ENCODE peak calls at places on chromosomes 16 and 17, in four cellular contexts. A, N, L and U are unnamed samples.

GRCh38 chr16:11587643-11588247 is 1.0 kb upstream of the LITAF start:
- DNase-seq in N (no peak), A (no peak), L (no peak), U (no peak)

GRCh38 chr17:43405861-43406260 is 7.1 kb downstream of the ARL4D start:
- DNase-seq in A (no peak), L (no peak), N (no peak), U (no peak)

GRCh38 chr16:86498661-86499493 is 11.4 kb upstream of the FOXF1 start:
- DNase-seq in A (no peak), N (no peak), L (no peak), U (no peak)

GRCh38 chr16:79788949-79789348 is 188.4 kb upstream of the MAF start:
- DNase-seq in A (no peak), N (no peak), L (no peak), U (no peak)

GRCh38 chr17:40218740-40219072 is 398 bp upstream of the WIPF2 start:
- DNase-seq in N (peak), L (peak), A (peak), U (peak)

GRCh38 chr17:42113293-42114069 is 967 bp upstream of the DHX58 start:
- DNase-seq in N (no peak), A (no peak), L (no peak), U (no peak)

GRCh38 chr16:48537909-48538745 is 71.9 kb downstream of the N4BP1 start:
- DNase-seq in A (peak), L (no peak), N (no peak), U (no peak)

GRCh38 chr17:29149431-29150064 is 30.6 kb downstream of the MYO18A start:
- DNase-seq in L (no peak), A (peak), N (no peak), U (peak)

GRCh38 chr17:15260376-15261062 is 4.6 kb downstream of the PMP22 start:
- DNase-seq in A (peak), N (peak), L (peak), U (no peak)

GRCh38 chr17:81990836-81991683 is 13.6 kb downstream of the ASPSCR1 start:
- DNase-seq in L (no peak), N (no peak), A (no peak), U (no peak)

GRCh38 chr16:7025616-7026190 is 306.9 kb upstream of the RBFOX1 start:
- DNase-seq in N (no peak), A (peak), L (peak), U (no peak)
- TF ChIP-seq CTCF in N (peak), A (peak), L (peak), U (no peak)

GRCh38 chr16:84959045-84959576 is 52.2 kb downstream of the ZDHHC7 start:
- DNase-seq in A (no peak), L (peak), N (no peak), U (no peak)
- TF ChIP-seq CTCF in A (no peak), L (peak), N (no peak), U (no peak)

GRCh38 chr16:51524555-51525373 is 373.7 kb upstream of the SALL1 start:
- DNase-seq in N (no peak), L (peak), A (peak), U (no peak)
- TF ChIP-seq CTCF in N (no peak), L (peak), A (no peak), U (no peak)

GRCh38 chr17:69607162-69607834 is 192.8 kb downstream of the MAP2K6 start:
- DNase-seq in N (no peak), A (peak), L (peak), U (no peak)
- TF ChIP-seq CTCF in N (peak), A (peak), L (peak), U (peak)

DNA sequence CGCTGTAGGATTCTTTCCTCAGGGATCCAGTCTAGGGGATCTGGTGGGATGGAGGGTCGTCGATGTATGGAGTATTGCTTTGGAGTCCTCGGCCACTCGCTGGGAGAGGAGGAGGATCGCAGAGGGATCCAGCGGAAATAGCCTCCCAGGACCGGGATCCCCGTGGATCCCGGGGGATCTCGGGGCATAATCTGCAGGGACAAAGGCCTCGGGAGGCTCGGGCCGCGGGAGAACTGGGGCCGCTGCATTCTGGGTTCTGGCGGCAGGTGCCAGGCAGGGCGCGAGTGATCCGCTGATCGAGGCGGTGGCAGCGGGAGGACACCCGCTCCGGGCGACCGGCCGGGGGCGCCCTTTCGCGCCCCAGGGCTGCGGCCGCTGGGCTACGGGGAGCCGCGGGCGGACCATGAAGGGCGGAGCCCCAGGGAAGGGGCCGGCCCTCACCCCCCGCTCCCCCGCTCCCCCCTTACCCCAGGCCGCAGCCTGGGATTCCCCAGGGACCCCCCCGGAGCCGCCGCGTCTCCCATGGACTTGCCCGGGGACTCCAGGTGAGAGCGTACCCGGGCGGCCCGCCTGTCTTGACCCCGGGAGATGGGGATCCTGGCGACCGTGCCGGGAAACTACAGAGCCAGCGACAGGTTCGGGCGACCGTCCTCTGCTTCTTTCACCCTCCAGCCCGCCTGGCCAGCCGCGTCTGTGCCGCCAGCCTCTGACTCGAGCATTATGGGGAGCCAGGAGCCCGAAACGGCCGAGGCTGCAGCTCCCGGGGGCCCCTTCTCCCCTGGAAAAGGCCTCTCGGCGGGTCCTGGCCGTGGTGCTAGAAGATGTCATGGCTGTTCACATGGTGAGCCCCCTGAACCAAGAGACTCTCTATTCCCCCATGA is 604 bp downstream of the PRR14 start:
- DNase-seq in N (peak), A (peak), L (peak), U (peak)
- TF ChIP-seq CTCF in N (peak), A (peak), L (peak), U (peak)

GRCh38 chr16:50837324-50837723 is 95.4 kb downstream of the CYLD start:
- DNase-seq in N (no peak), A (no peak), L (no peak), U (no peak)

GRCh38 chr16:50833929-50834328 is 92.0 kb downstream of the CYLD start:
- DNase-seq in N (no peak), L (no peak), A (no peak), U (no peak)

GRCh38 chr16:50836121-50836541 is 94.2 kb downstream of the CYLD start:
- DNase-seq in L (no peak), N (no peak), A (no peak), U (no peak)

GRCh38 chr16:50835358-50836060 is 93.6 kb downstream of the CYLD start:
- DNase-seq in N (no peak), A (no peak), L (no peak), U (no peak)

GRCh38 chr16:50834701-50835100 is 92.8 kb downstream of the CYLD start:
- DNase-seq in L (no peak), A (no peak), N (no peak), U (no peak)
- TF ChIP-seq CTCF in L (no peak), A (no peak), N (no peak), U (no peak)